ENCODE peak calls at places on chromosomes 12 and 14, in ten cellular contexts. E, W, N, M, Z, F, C, K, B and U are unnamed samples.

GRCh38 chr12:96846313-96846712 is 60.7 kb upstream of the NEDD1 start:
- DNase-seq in C (no peak), B (no peak), F (no peak), K (no peak), W (no peak), E (no peak), M (no peak), Z (no peak), N (no peak), U (no peak)

GRCh38 chr14:30958555-30959407 is 66.7 kb upstream of the AP4S1 start:
- DNase-seq in Z (no peak), C (no peak), B (no peak), M (no peak), N (no peak), F (no peak), K (no peak), E (no peak), W (no peak), U (no peak)

GRCh38 chr14:104099096-104100041 is 13.9 kb downstream of the ASPG start:
- DNase-seq in K (no peak), F (no peak), N (no peak), M (no peak), E (no peak), W (peak), C (no peak), B (no peak), Z (no peak), U (no peak)

GRCh38 chr14:89635615-89636014 is 218.6 kb upstream of the FOXN3 start:
- DNase-seq in W (no peak), K (no peak), E (no peak), M (no peak), F (no peak), N (no peak), B (no peak), C (no peak), Z (no peak), U (no peak)

GRCh38 chr14:25406818-25407217 is 356.9 kb upstream of the STXBP6 start:
- DNase-seq in Z (peak), F (no peak), W (no peak), B (no peak), N (no peak), M (no peak), K (peak), C (peak), E (peak), U (no peak)

GRCh38 chr14:55249423-55249822 is 21.8 kb upstream of the FBXO34 start:
- DNase-seq in K (no peak), Z (no peak), E (peak), M (no peak), B (no peak), W (no peak), C (peak), N (no peak), F (no peak), U (no peak)

GRCh38 chr12:3141339-3142321 is 64.5 kb downstream of the TSPAN9 start:
- DNase-seq in K (no peak), N (no peak), C (no peak), F (no peak), E (no peak), W (no peak), M (no peak), B (no peak), Z (no peak), U (no peak)

GRCh38 chr14:100522616-100523021 is 64.6 kb downstream of the BEGAIN start:
- DNase-seq in W (no peak), Z (no peak), E (peak), F (no peak), B (no peak), C (peak), N (peak), K (no peak), M (peak), U (no peak)

GRCh38 chr12:47270782-47271664 is 191.3 kb upstream of the AMIGO2 start:
- DNase-seq in K (peak), N (no peak), W (no peak), E (peak), Z (peak), F (peak), M (no peak), B (no peak), C (no peak), U (no peak)

GRCh38 chr14:103333754-103334643 is at the start of gene EIF5:
- DNase-seq in F (peak), K (peak), E (peak), W (peak), N (peak), Z (peak), B (peak), C (peak), M (peak), U (peak)

GRCh38 chr12:105921055-105921454 is 217.7 kb downstream of the NUAK1 start:
- DNase-seq in F (no peak), W (no peak), E (no peak), B (no peak), C (no peak), K (no peak), Z (no peak), M (no peak), N (no peak), U (no peak)

GRCh38 chr14:75088566-75089373 is 19.3 kb downstream of the ZC2HC1C start:
- DNase-seq in W (no peak), B (no peak), E (peak), Z (peak), C (peak), N (peak), M (no peak), F (peak), K (no peak), U (no peak)

GRCh38 chr12:122350444-122350843 is 72.0 kb downstream of the CLIP1 start:
- DNase-seq in M (peak), K (no peak), B (no peak), F (no peak), C (no peak), E (peak), N (peak), W (no peak), Z (no peak), U (no peak)

GRCh38 chr12:117646595-117646994 is 285.2 kb upstream of the NOS1 start:
- DNase-seq in C (no peak), W (no peak), E (no peak), F (no peak), K (no peak), N (no peak), B (no peak), M (no peak), Z (no peak), U (no peak)

GRCh38 chr12:121145221-121145620 is 12.5 kb downstream of the P2RX7 start:
- DNase-seq in W (no peak), E (no peak), F (no peak), B (no peak), C (no peak), M (no peak), Z (no peak), N (no peak), K (no peak), U (no peak)

GRCh38 chr14:93045965-93046695 is 69.6 kb downstream of the ITPK1 start:
- DNase-seq in K (peak), C (peak), E (peak), M (no peak), W (no peak), B (no peak), N (no peak), F (no peak), Z (no peak), U (no peak)

GRCh38 chr14:22320353-22320733 is 268.7 kb downstream of the DAD1 start:
- DNase-seq in E (no peak), F (no peak), Z (no peak), M (no peak), B (no peak), W (no peak), K (no peak), C (no peak), N (no peak), U (no peak)

GRCh38 chr14:52412426-52412825 is 98.3 kb downstream of the PTGER2 start:
- DNase-seq in B (no peak), K (no peak), N (no peak), C (no peak), M (no peak), F (no peak), W (no peak), E (no peak), Z (no peak), U (no peak)

GRCh38 chr12:87383705-87384104 is 645.5 kb downstream of the C12orf50 start:
- DNase-seq in C (peak), M (no peak), K (no peak), W (no peak), B (no peak), E (peak), F (no peak), N (no peak), Z (no peak), U (no peak)

GRCh38 chr14:75521415-75522199 is 662 bp upstream of the BATF start:
- DNase-seq in F (no peak), B (no peak), C (peak), K (no peak), E (no peak), W (no peak), Z (no peak), M (no peak), N (no peak), U (no peak)

GRCh38 chr14:24145700-24146621 is at the start of gene PSME2:
- DNase-seq in K (peak), E (no peak), W (no peak), Z (no peak), C (no peak), F (no peak), N (no peak), M (no peak), B (no peak), U (no peak)

GRCh38 chr14:56996721-56997399 is 186.6 kb upstream of the OTX2 start:
- DNase-seq in K (no peak), E (no peak), M (no peak), F (no peak), Z (no peak), N (no peak), C (peak), W (no peak), B (no peak), U (no peak)

GRCh38 chr12:4591180-4591687 is 29.2 kb downstream of the DYRK4 start:
- DNase-seq in W (no peak), K (no peak), Z (no peak), F (no peak), B (no peak), M (no peak), N (no peak), C (no peak), E (no peak), U (no peak)

GRCh38 chr12:253116-253831 is 9.4 kb downstream of the SLC6A13 start:
- DNase-seq in F (no peak), Z (no peak), E (no peak), K (no peak), N (no peak), C (no peak), B (no peak), M (no peak), W (no peak), U (no peak)

GRCh38 chr14:65446159-65446558 is 33.6 kb downstream of the FUT8 start:
- DNase-seq in Z (no peak), W (no peak), B (no peak), M (no peak), E (peak), F (peak), N (no peak), K (no peak), C (no peak), U (no peak)

GRCh38 chr12:106113446-106114083 is 25.2 kb downstream of the NUAK1 start:
- DNase-seq in K (no peak), N (no peak), C (no peak), Z (peak), E (no peak), W (no peak), F (peak), B (no peak), M (no peak), U (no peak)

GRCh38 chr12:114762490-114763110 is 78.6 kb upstream of the TBX3 start:
- DNase-seq in C (no peak), N (peak), F (no peak), Z (no peak), B (no peak), W (no peak), M (no peak), K (no peak), E (peak), U (no peak)

GRCh38 chr12:92544321-92544720 is 158.5 kb upstream of the PLEKHG7 start:
- DNase-seq in F (no peak), C (peak), B (no peak), Z (no peak), W (no peak), N (no peak), M (no peak), E (no peak), K (no peak), U (no peak)

DNA sequence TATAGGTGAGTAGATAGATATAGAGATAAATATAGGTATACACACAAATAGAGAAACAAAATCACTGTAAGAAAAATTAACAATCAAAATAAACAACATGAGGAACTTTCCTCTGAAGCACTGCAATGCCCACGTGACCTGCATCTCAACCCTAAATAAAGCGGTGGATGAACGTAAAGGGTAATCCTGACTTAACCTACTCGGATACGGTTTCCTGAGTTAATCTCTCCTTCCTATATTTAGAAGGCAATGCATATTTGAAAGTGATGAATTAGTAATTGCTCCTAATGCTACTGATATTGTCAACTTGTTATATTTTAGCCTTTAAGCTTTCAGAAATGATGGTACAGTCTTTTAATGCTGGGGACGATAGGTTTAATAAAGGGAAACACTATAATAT is 221.4 kb downstream of the ITPR2 start:
- DNase-seq in Z (no peak), K (no peak), N (no peak), C (no peak), F (no peak), M (no peak), W (no peak), B (no peak), E (no peak), U (no peak)
- TF ChIP-seq CTCF in Z (no peak), K (no peak), N (no peak), C (no peak), F (no peak), M (no peak), W (no peak), B (no peak), E (no peak), U (no peak)

GRCh38 chr14:102213470-102213869 is 73.8 kb downstream of the WDR20 start:
- DNase-seq in B (no peak), M (no peak), N (no peak), K (no peak), W (no peak), F (no peak), C (no peak), E (no peak), Z (no peak), U (no peak)

GRCh38 chr14:102215071-102215470 is 75.4 kb downstream of the WDR20 start:
- DNase-seq in F (no peak), E (peak), N (no peak), Z (no peak), K (peak), W (no peak), B (no peak), M (no peak), C (no peak), U (no peak)

GRCh38 chr14:102212845-102213244 is 73.1 kb downstream of the WDR20 start:
- DNase-seq in B (no peak), M (no peak), Z (no peak), F (no peak), N (no peak), C (no peak), E (no peak), K (no peak), W (no peak), U (no peak)

GRCh38 chr14:102215522-102216250 is 76.0 kb downstream of the WDR20 start:
- DNase-seq in C (no peak), B (no peak), W (no peak), F (no peak), E (no peak), M (no peak), K (no peak), Z (no peak), N (no peak), U (no peak)

DNA sequence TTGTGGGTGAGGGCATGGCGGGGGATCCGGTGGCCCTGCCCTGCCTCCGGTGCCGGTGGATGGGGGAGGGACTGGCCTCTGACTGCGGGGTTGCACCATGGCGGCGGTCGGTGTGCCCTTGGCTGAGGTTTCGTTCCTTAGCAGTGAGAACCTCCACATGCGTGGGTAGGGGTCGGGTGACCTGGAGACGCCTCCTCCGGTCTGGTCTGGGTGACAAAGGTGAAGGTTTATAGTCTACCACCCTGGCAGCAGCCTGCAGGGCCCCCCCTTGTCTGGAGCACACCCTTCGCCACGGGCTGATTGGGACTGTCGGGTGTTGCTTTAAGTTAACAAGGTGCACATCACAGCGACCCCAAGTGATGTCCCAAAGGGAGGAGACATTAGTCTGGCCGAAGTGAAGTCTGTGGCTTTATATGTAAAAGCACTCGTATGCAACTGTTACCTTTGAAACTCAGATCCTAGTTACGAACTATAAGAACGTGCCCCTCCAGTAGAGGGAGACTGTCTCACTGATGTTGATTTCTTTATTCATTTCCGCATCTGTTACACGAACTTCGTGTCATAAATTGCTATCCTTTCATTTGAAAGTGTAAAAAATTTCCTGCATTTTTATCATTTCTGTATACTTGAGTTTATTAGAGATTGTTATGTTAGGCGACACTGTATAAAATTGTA is 74.4 kb downstream of the WDR20 start:
- DNase-seq in F (no peak), Z (peak), M (no peak), K (no peak), N (no peak), C (no peak), W (no peak), E (no peak), B (no peak), U (no peak)
- TF ChIP-seq CTCF in F (no peak), Z (peak), M (no peak), K (no peak), N (no peak), C (no peak), W (no peak), E (no peak), B (no peak), U (no peak)

DNA sequence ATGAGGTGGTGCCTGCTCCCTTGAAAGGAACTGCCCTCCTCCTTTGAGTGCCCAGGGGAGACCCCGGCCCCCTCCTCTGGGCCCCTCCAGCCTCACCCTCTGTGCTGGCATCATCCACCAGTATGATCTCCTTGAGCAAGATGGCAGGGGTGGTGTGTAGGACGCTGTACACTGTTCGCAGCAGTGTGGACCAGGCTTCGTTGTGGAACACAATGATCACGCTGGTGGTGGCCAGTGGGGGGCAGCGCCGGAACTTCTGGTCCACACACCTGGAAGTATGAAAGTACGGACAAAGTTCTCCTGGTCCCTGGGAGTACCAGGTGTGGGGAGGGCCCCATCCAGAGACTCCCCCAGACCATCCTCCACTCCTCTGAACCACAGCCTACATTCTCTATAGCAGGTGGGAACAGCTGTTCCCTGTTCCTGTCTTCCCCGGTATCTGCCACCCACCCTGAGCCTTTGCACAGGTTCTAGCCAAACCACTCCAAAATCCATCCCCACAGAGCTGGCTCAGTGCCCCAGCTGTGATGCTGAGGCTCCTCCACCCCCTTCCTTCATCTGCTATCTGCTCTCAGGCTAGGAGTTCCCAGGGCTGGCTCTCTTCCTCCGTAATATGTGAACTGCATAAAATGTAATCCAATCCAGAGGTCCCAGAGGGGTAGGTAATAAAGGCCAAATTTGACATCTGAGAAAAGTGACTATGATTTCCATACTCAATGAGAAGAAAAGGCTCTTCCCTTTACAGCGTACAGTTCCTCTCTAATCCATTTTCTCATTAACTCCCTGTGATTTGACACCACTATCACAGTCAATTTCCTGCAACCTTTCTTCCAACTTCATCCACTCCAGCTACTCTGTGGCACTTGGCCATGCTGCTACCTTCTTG is 13.9 kb downstream of the GALNT6 start:
- DNase-seq in W (no peak), B (no peak), M (no peak), K (no peak), Z (no peak), F (no peak), C (no peak), E (peak), N (no peak), U (no peak)
- TF ChIP-seq CTCF in W (no peak), B (no peak), M (no peak), K (no peak), Z (no peak), F (no peak), C (no peak), E (no peak), N (no peak), U (no peak)

GRCh38 chr12:109811624-109811995 is 21.6 kb downstream of the TRPV4 start:
- DNase-seq in N (no peak), C (no peak), W (no peak), F (peak), Z (peak), M (no peak), B (no peak), K (no peak), E (no peak), U (no peak)
- TF ChIP-seq CTCF in N (no peak), C (no peak), W (no peak), F (no peak), Z (no peak), M (no peak), B (no peak), K (peak), E (peak), U (no peak)

GRCh38 chr14:72924332-72924731 is 1.9 kb upstream of the DCAF4 start:
- DNase-seq in E (no peak), Z (peak), N (peak), B (no peak), F (no peak), C (peak), M (peak), K (no peak), W (peak), U (no peak)

GRCh38 chr14:72925815-72926291 is 411 bp upstream of the DCAF4 start:
- DNase-seq in N (no peak), F (no peak), W (no peak), E (no peak), M (no peak), K (no peak), B (no peak), C (no peak), Z (no peak), U (no peak)

GRCh38 chr14:72926292-72927028 is at the start of gene DCAF4:
- DNase-seq in E (peak), W (peak), N (peak), F (peak), M (peak), C (peak), Z (peak), K (peak), B (peak), U (peak)

GRCh38 chr14:72928872-72929271 is 2.6 kb downstream of the DCAF4 start:
- DNase-seq in Z (no peak), B (no peak), E (no peak), C (no peak), F (no peak), K (no peak), M (no peak), W (no peak), N (no peak), U (no peak)

DNA sequence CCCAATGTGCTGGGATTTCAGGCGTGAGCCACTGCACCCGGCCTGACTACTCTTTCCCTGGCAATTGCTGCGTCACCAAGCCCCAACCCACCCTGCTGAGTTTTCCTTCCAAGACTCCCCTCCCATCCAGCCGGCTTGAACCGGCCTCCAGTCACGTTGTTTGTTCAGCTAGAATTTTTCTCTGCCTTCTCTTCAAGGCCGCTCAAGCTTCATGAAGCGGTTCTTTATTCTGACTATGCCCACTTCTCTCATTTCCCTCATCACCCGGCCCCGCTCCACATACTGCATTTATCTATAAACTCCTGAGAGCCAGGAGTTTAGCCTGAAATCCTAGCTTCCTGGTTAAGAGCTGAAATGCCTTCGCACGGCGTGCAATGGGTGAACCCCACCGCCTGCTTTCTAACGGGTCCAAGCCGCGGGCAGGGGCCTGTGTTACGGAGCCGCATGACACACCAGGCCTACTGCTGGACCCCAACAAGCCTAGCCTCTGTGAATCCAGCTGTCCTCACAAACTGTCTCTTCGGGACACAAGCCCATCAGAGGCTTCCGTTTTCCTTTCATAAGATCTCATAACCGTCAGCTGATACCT is 999 bp upstream of the DCAF4 start:
- DNase-seq in E (no peak), C (no peak), Z (no peak), K (no peak), F (no peak), M (no peak), W (no peak), N (no peak), B (no peak), U (no peak)
- TF ChIP-seq CTCF in E (no peak), C (no peak), Z (no peak), K (no peak), F (no peak), M (no peak), W (no peak), N (no peak), B (no peak), U (no peak)